ENCODE peak calls at places on chromosomes 1 and 21, in six cellular contexts. Y is PC-3, U is neural progenitor cell, I is mammary epithelial cell, T is GM23248, S is neuronal stem cell. L is an unnamed sample.

GRCh38 chr21:45424854-45425795 is 20.2 kb downstream of the COL18A1 start:
- DNase-seq in S (no peak), U (no peak), Y (no peak), T (no peak), I (no peak), L (no peak)

GRCh38 chr1:84851839-84852238 is 41.2 kb downstream of the LPAR3 start:
- DNase-seq in I (peak), S (no peak), U (no peak), Y (peak), T (peak), L (no peak)

GRCh38 chr1:99546432-99547416 is 99.2 kb upstream of the PALMD start:
- DNase-seq in U (no peak), I (no peak), T (peak), Y (no peak), S (no peak), L (no peak)

GRCh38 chr1:208445710-208446702 is 201.8 kb upstream of the PLXNA2 start:
- DNase-seq in U (no peak), Y (peak), S (no peak), I (peak), T (no peak), L (peak)

GRCh38 chr1:207389728-207390464 is 64.2 kb upstream of the CR2 start:
- DNase-seq in Y (peak), T (peak), U (no peak), I (peak), S (no peak), L (no peak)

GRCh38 chr21:32102426-32102825 is 176.4 kb downstream of the MIS18A start:
- DNase-seq in S (no peak), U (no peak), Y (no peak), T (peak), I (no peak), L (no peak)

GRCh38 chr1:239816090-239816812 is 275.4 kb upstream of the FMN2 start:
- DNase-seq in U (peak), I (peak), S (no peak), T (peak), Y (peak), L (peak)

GRCh38 chr1:84726593-84727275 is 36.5 kb upstream of the SSX2IP start:
- DNase-seq in I (no peak), T (peak), U (no peak), S (no peak), Y (peak), L (no peak)

GRCh38 chr1:111654839-111655238 is 35.2 kb downstream of the RAP1A start:
- DNase-seq in Y (no peak), T (no peak), I (no peak), U (no peak), S (no peak), L (no peak)

GRCh38 chr1:64536836-64537490 is 67.0 kb downstream of the CACHD1 start:
- DNase-seq in S (no peak), T (no peak), Y (no peak), I (no peak), U (no peak), L (no peak)

GRCh38 chr1:64126581-64126980 is 76.8 kb upstream of the UBE2U start:
- DNase-seq in I (no peak), Y (no peak), T (no peak), S (no peak), U (no peak), L (no peak)

GRCh38 chr21:38805282-38806152 is at the start of gene ETS2:
- DNase-seq in I (peak), S (peak), Y (peak), T (peak), U (peak), L (peak)

GRCh38 chr1:165875604-165876003 is 48.2 kb downstream of the UCK2 start:
- DNase-seq in U (no peak), Y (no peak), T (no peak), S (no peak), I (no peak), L (peak)

GRCh38 chr1:16019580-16020277 is 1.9 kb upstream of the HSPB7 start:
- DNase-seq in U (no peak), Y (no peak), I (no peak), S (no peak), T (peak), L (no peak)

GRCh38 chr1:34356862-34357261 is 180.2 kb downstream of the C1orf94 start:
- DNase-seq in Y (no peak), I (no peak), T (no peak), U (no peak), S (no peak), L (no peak)

GRCh38 chr1:15100369-15101111 is 53.0 kb upstream of the TMEM51 start:
- DNase-seq in T (peak), I (peak), S (peak), U (peak), Y (peak), L (peak)

GRCh38 chr1:83818916-83819315 is 180.0 kb downstream of the TTLL7 start:
- DNase-seq in U (no peak), Y (no peak), I (peak), S (no peak), T (peak), L (peak)

DNA sequence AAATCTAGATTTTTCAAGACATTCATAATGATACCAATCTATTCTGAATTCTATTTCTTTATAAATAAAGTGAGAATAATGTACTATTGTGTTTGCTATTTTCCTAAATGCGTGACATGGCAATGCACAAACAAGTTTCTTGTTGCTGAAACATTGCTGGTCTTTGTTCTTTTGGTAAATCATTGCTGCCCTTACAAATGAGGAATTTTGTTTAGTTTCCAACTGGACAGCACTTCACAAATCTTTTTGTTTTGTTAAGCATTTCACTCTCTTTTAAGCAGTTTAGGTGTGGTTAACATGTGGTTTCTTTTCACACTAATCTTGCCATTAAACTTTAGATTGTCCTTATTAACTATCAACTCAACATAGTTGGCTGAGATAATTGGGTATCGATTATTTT is 94.6 kb downstream of the LRRC7 start:
- DNase-seq in I (no peak), T (no peak), S (no peak), U (no peak), Y (no peak), L (no peak)
- H3K9ac ChIP-seq in I (no peak), T (no peak), S (no peak), U (no peak), Y (no peak), L (no peak)

GRCh38 chr1:89959719-89960118 is 35.2 kb upstream of the ZNF326 start:
- DNase-seq in Y (no peak), I (no peak), U (no peak), T (no peak), S (no peak), L (no peak)

GRCh38 chr1:89955311-89955710 is 39.6 kb upstream of the ZNF326 start:
- DNase-seq in T (no peak), Y (no peak), S (no peak), I (no peak), U (no peak), L (no peak)

GRCh38 chr1:89955806-89956205 is 39.1 kb upstream of the ZNF326 start:
- DNase-seq in T (no peak), U (no peak), Y (no peak), S (no peak), I (no peak), L (no peak)

GRCh38 chr1:89959070-89959654 is 35.7 kb upstream of the ZNF326 start:
- DNase-seq in S (no peak), I (no peak), Y (no peak), U (no peak), T (no peak), L (no peak)

GRCh38 chr1:89957063-89957462 is 37.8 kb upstream of the ZNF326 start:
- DNase-seq in Y (peak), S (no peak), U (no peak), T (no peak), I (peak), L (no peak)
- H3K9ac ChIP-seq in Y (no peak), S (no peak), U (no peak), T (no peak), I (no peak), L (no peak)

GRCh38 chr21:17793675-17794123 is 25.5 kb downstream of the C21orf91 start:
- DNase-seq in Y (no peak), U (no peak), I (no peak), T (peak), S (no peak), L (no peak)
- H3K9ac ChIP-seq in Y (no peak), U (no peak), I (no peak), T (no peak), S (no peak), L (peak)

GRCh38 chr1:153533689-153534201 is 2.0 kb downstream of the S100A6 start:
- DNase-seq in Y (peak), U (no peak), S (no peak), I (peak), T (peak), L (peak)

GRCh38 chr1:153534226-153534932 is 1.4 kb downstream of the S100A6 start:
- DNase-seq in Y (peak), T (peak), S (no peak), I (no peak), U (no peak), L (no peak)

GRCh38 chr1:153531638-153532037 is 4.2 kb downstream of the S100A6 start:
- DNase-seq in Y (no peak), U (no peak), T (no peak), S (no peak), I (no peak), L (no peak)

GRCh38 chr1:153532161-153532560 is 3.6 kb downstream of the S100A6 start:
- DNase-seq in T (no peak), Y (no peak), S (no peak), U (no peak), I (no peak), L (no peak)

DNA sequence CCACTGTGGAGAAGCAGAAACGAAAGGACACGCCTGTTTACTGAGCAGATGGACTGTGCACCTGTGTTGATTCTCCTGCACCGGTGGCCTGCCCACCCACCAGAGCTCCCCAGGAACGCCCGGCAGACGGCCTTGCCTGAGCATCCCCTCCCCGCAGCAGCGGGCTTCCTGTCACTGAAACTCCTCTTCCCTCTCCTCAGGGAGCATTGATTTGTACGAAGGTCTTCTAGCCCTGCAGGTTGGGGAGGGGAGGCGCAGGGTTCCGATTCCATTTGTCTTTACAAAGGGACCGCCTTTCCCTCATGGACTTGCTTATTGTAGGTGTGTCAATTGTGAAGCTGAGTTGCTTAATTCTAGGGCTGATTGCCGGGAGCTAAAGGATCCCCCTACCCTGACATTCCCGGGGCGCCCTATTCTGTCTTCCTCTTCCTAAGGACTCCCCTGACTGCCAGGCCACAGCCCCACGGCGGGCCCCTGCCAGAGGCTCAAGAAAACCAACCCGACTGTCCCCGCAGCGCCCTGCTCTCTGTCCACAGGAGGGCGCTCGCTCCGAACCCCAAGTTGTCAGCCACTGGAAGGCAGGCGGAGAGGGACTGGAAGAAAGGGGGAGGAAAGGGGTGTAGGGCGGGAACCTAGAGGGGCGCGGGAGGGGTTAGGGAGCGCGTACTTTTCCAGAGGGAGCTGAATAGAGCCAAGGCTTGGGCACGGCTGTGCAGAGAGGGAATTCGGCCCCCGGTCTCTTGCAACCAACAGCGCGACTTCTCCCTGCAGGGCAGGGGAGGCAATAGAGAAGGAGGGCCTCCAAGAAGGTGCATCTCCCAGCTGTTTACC is 2.8 kb downstream of the S100A6 start:
- DNase-seq in I (peak), U (peak), S (peak), Y (peak), T (peak), L (peak)
- H3K9ac ChIP-seq in I (peak), U (no peak), S (no peak), Y (peak), T (peak), L (peak)

DNA sequence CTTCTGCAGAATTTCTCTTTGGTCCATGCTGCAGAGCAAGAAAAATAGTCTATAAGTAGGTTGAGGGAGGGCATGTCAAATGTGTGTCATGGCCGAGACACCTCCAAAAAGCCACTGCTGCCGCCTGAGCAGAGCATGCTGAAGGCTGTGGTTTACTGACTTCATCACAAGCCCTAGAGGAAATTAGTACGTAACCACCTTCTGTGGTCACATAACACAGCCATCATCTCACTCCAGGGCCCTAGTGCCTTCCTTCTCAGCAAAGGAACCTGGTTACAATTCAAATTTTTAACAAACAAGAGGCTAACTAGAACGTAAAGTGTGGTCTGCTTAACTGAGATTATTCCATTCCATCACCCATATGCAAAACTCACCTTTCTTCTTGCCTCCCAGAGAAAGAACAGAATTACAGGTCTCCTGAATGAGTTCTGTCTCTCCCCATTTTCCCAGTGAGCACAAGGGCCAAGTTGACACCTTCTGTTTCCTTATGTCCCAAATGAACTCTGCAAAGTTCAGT is at the start of gene PTPN22:
- DNase-seq in I (peak), U (no peak), S (no peak), Y (peak), T (peak), L (peak)
- H3K9ac ChIP-seq in I (no peak), U (no peak), S (no peak), Y (no peak), T (peak), L (no peak)

L was measured in colonic mucosa.